ENCODE peak calls at places on chromosomes 7 and 10, in six cellular contexts. A is heart left ventricle, F is IMR-90, Z is GM12891, R is adrenal gland, Y is A549. L is an unnamed sample.

GRCh38 chr7:2114052-2114451 is 118.7 kb downstream of the MAD1L1 start:
- DNase-seq in Z (no peak), Y (no peak), F (peak; percentile 88), A (no peak), R (no peak), L (peak; percentile 92)

GRCh38 chr7:103051520-103051919 is 23.1 kb downstream of the FBXL13 start:
- DNase-seq in A (no peak), F (no peak), R (no peak), Z (no peak), Y (no peak), L (no peak)

GRCh38 chr7:1733206-1733907 is 63.3 kb downstream of the ELFN1 start:
- DNase-seq in R (no peak), Y (no peak), A (no peak), F (no peak), Z (no peak), L (no peak)

GRCh38 chr10:21048086-21048485 is 151.0 kb upstream of the NEBL start:
- DNase-seq in A (no peak), Z (no peak), Y (peak; percentile 40), F (no peak), R (no peak), L (no peak)

GRCh38 chr7:88546808-88547207 is 212.7 kb upstream of the ZNF804B start:
- DNase-seq in R (no peak), Y (peak; percentile 54), F (no peak), Z (no peak), A (no peak), L (peak; percentile 12)

GRCh38 chr7:117273325-117274292 is 49.2 kb downstream of the WNT2 start:
- DNase-seq in Y (no peak), F (no peak), R (no peak), A (no peak), Z (no peak), L (no peak)

GRCh38 chr7:78437118-78437517 is 638.5 kb downstream of the PHTF2 start:
- DNase-seq in F (peak; percentile 78), R (no peak), Z (no peak), Y (no peak), A (no peak), L (peak; percentile 5)

GRCh38 chr10:130459011-130459410 is 322.8 kb downstream of the GLRX3 start:
- DNase-seq in A (no peak), Y (no peak), R (no peak), Z (no peak), F (no peak), L (no peak)

GRCh38 chr7:116273918-116274301 is 63.6 kb downstream of the TES start:
- DNase-seq in F (no peak), Y (peak; percentile 92), Z (no peak), R (no peak), A (no peak), L (no peak)

GRCh38 chr7:78176186-78176585 is 377.6 kb downstream of the PHTF2 start:
- DNase-seq in F (peak; percentile 41), A (no peak), R (no peak), Y (no peak), Z (no peak), L (no peak)

GRCh38 chr7:75987805-75988630 is 6.4 kb downstream of the TMEM120A start:
- DNase-seq in Y (no peak), R (no peak), F (no peak), Z (no peak), A (no peak), L (no peak)

GRCh38 chr10:60856405-60856804 is 78.1 kb downstream of the CDK1 start:
- DNase-seq in Y (no peak), A (no peak), Z (no peak), F (no peak), R (no peak), L (no peak)

GRCh38 chr10:1034758-1035157 is 9.1 kb upstream of the IDI2 start:
- DNase-seq in Z (no peak), R (no peak), F (no peak), Y (no peak), A (no peak), L (no peak)

GRCh38 chr10:88743999-88744398 is 15.8 kb upstream of the LIPN start:
- DNase-seq in R (no peak), Y (peak; percentile 24), Z (no peak), A (no peak), F (no peak), L (no peak)

GRCh38 chr10:7406712-7407333 is 4.0 kb downstream of the SFMBT2 start:
- DNase-seq in Y (no peak), A (peak; percentile 50), Z (no peak), F (no peak), R (peak; percentile 24), L (no peak)

GRCh38 chr7:1861799-1862458 is 191.9 kb downstream of the ELFN1 start:
- DNase-seq in F (no peak), A (no peak), Z (no peak), Y (no peak), R (no peak), L (no peak)

GRCh38 chr7:125450749-125451148 is 521.1 kb upstream of the POT1 start:
- DNase-seq in F (no peak), Z (no peak), R (no peak), A (no peak), Y (no peak), L (no peak)

GRCh38 chr7:28479507-28479947 is 67.2 kb downstream of the CREB5 start:
- DNase-seq in F (no peak), Y (no peak), A (no peak), R (no peak), Z (no peak), L (no peak)

GRCh38 chr10:14181197-14181936 is 149.4 kb downstream of the FRMD4A start:
- DNase-seq in A (no peak), R (no peak), Z (no peak), Y (no peak), F (no peak), L (no peak)

GRCh38 chr7:37534893-37535610 is 86.4 kb upstream of the ELMO1 start:
- DNase-seq in Z (no peak), F (no peak), Y (no peak), R (no peak), A (no peak), L (no peak)

GRCh38 chr10:65423043-65423442 is 1502.8 kb upstream of the LRRTM3 start:
- DNase-seq in F (no peak), Z (no peak), R (no peak), A (no peak), Y (no peak), L (no peak)

GRCh38 chr10:31961675-31962074 is 33.0 kb upstream of the ARHGAP12 start:
- DNase-seq in F (peak; percentile 64), Z (no peak), Y (peak; percentile 37), A (no peak), R (no peak), L (peak; percentile 24)

GRCh38 chr10:32958992-32959703 is 1.1 kb upstream of the ITGB1 start:
- DNase-seq in F (no peak), R (no peak), A (no peak), Y (no peak), Z (no peak), L (no peak)

GRCh38 chr10:85608706-85609105 is 757.9 kb downstream of the GRID1 start:
- DNase-seq in F (no peak), R (no peak), Z (no peak), A (no peak), Y (no peak), L (no peak)

GRCh38 chr10:42790835-42791234 is 8.2 kb downstream of the BMS1 start:
- DNase-seq in F (peak; percentile 59), A (no peak), Y (no peak), R (no peak), Z (no peak), L (no peak)

GRCh38 chr7:113774182-113774807 is 144.5 kb downstream of the PPP1R3A start:
- DNase-seq in Z (peak; percentile 1), Y (peak; percentile 41), A (peak; percentile 27), F (peak; percentile 62), R (peak; percentile 8), L (peak; percentile 3)

GRCh38 chr10:95767884-95768556 is 12.1 kb downstream of the ENTPD1 start:
- DNase-seq in F (peak; percentile 66), Z (no peak), R (peak; percentile 28), Y (peak; percentile 13), A (peak; percentile 27), L (no peak)

DNA sequence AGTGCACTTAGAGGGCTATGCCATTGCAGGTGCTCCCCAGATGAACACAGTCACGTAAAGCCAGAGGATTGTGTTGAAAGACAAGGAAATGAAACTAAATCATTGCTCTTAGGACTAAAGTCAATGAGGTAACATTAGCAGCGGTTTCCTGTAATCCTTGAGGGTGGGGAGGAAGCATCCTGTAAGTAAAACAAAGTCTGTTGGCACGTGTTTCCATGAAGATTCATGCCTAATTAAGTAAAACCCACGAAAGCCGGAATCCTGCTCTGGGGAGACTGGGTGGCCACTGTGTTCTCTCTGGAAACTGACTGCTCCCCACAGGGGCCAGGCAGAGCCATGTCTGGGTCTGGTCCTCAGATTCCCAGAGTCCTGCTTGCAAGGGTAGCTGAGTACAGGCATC is 18.3 kb downstream of the STEAP1B start:
- DNase-seq in Z (no peak), F (no peak), A (no peak), Y (no peak), R (no peak), L (no peak)
- TF ChIP-seq POLR2A in Z (no peak), F (no peak), A (no peak), Y (no peak), R (no peak), L (no peak)

GRCh38 chr7:150686030-150686626 is 622 bp downstream of the GIMAP2 start:
- DNase-seq in Z (no peak), F (no peak), Y (no peak), R (no peak), A (no peak), L (no peak)
- TF ChIP-seq POLR2A in Z (no peak), F (no peak), Y (no peak), R (no peak), A (no peak), L (no peak)

DNA sequence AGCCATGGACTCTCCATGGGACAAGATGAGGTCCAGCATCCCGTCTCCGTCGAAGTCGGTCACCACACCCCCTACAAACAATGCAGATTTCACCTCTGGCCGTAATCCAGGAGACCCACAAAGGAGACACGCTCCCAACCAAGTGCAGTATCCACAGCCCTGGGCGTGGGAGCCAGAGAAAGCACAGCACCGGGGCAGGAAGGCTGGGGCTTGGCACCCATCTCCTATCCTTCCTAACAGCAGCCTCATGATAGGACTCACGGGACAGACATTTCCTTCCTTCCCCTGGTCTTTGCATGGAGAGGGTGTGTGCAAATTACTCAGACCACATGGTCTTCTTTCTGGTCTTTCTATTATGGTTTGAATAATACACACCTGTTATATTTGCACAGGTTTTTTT is 46.3 kb downstream of the GOLGA7B start:
- DNase-seq in Z (no peak), R (no peak), A (no peak), Y (no peak), F (no peak), L (no peak)
- TF ChIP-seq POLR2A in Z (no peak), R (no peak), A (no peak), Y (no peak), F (no peak), L (no peak)

GRCh38 chr7:101128040-101128834 is 1.3 kb downstream of the SERPINE1 start:
- DNase-seq in Z (no peak), A (no peak), F (no peak), Y (no peak), R (no peak), L (no peak)
- TF ChIP-seq POLR2A in Z (no peak), A (no peak), F (peak; percentile 67), Y (no peak), R (peak; percentile 12), L (no peak)

GRCh38 chr10:35377050-35377723 is 40.9 kb downstream of the CCNY start:
- DNase-seq in Y (no peak), Z (no peak), A (no peak), F (no peak), R (no peak), L (no peak)
- TF ChIP-seq POLR2A in Y (no peak), Z (no peak), A (no peak), F (no peak), R (no peak), L (no peak)

L was measured in H54.